ENCODE peak calls at places on chromosomes 6 and 20, in six cellular contexts. A is substantia nigra, S is H9, Q is Karpas-422, J is GM23248, T is uterus. F is an unnamed sample.

GRCh38 chr20:53643031-53643832 is 49.6 kb upstream of the ZNF217 start:
- DNase-seq in T (no peak), S (no peak), J (peak), A (no peak), Q (no peak), F (no peak)

GRCh38 chr6:164097557-164098398 is 683.3 kb downstream of the QKI start:
- DNase-seq in S (peak), Q (no peak), A (no peak), J (peak), T (peak), F (no peak)

GRCh38 chr6:83071023-83071422 is 3.6 kb downstream of the DOP1A start:
- DNase-seq in A (no peak), Q (peak), J (peak), S (no peak), T (no peak), F (no peak)

GRCh38 chr20:23296841-23297701 is 53.5 kb upstream of the NXT1 start:
- DNase-seq in T (no peak), J (peak), Q (no peak), A (no peak), S (no peak), F (no peak)

GRCh38 chr6:36526066-36526465 is 21.2 kb downstream of the STK38 start:
- DNase-seq in T (no peak), J (no peak), S (no peak), Q (no peak), A (no peak), F (no peak)

GRCh38 chr6:119384444-119384843 is 34.9 kb upstream of the MAN1A1 start:
- DNase-seq in Q (no peak), A (no peak), T (no peak), J (no peak), S (no peak), F (no peak)

GRCh38 chr6:373773-374724 is 17.5 kb upstream of the IRF4 start:
- DNase-seq in S (peak), A (no peak), J (peak), Q (no peak), T (no peak), F (no peak)

GRCh38 chr6:63637865-63638445 is 2.4 kb downstream of the PHF3 start:
- DNase-seq in S (no peak), J (peak), A (no peak), T (no peak), Q (no peak), F (no peak)

GRCh38 chr6:81561071-81561564 is 191.4 kb downstream of the TENT5A start:
- DNase-seq in S (no peak), T (no peak), A (no peak), J (peak), Q (no peak), F (no peak)

DNA sequence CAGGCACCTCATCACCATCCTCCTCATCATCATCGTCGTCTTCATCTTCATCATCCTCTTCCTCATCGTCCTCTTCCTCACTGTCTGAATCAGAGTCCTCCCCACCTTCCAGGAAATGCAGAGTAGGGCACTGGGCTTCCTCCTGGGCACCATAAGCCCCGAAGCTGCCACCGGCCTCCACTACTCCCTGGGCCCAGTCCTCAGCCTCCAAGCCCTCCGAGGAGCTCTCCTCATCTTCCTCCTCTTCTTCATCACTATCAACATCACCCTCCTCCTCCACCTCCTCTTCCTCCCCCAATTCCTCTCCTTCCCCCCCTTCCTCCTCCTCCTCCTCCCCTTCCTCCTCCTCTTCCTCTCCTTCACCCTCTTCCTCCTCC is 1.7 kb downstream of the CENPB start:
- DNase-seq in J (no peak), T (no peak), S (no peak), Q (no peak), A (no peak), F (no peak)
- H3K27ac ChIP-seq in J (peak), T (peak), S (no peak), Q (no peak), A (peak), F (no peak)

DNA sequence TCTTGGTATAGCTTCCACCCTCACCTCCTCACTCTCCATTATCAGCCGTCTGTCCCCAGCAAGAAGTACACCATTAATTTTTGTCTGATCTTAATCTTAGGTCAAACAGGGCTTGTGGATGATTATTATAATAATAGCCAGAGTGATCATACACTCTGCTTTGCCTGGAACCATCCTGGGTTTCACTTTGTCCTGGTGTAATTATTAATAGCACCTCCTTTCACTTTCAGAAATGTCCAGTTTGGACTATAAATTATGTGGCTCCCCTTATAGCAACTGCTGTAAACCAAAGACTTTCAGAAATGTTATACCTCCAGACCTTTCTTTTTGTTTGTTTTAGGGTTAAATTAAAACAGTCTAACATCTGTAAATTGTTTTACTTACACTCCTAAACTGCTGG is 953 bp upstream of the TRIM31 start:
- DNase-seq in J (no peak), S (no peak), Q (no peak), T (no peak), A (no peak), F (no peak)
- H3K27ac ChIP-seq in J (no peak), S (no peak), Q (no peak), T (no peak), A (no peak), F (no peak)

DNA sequence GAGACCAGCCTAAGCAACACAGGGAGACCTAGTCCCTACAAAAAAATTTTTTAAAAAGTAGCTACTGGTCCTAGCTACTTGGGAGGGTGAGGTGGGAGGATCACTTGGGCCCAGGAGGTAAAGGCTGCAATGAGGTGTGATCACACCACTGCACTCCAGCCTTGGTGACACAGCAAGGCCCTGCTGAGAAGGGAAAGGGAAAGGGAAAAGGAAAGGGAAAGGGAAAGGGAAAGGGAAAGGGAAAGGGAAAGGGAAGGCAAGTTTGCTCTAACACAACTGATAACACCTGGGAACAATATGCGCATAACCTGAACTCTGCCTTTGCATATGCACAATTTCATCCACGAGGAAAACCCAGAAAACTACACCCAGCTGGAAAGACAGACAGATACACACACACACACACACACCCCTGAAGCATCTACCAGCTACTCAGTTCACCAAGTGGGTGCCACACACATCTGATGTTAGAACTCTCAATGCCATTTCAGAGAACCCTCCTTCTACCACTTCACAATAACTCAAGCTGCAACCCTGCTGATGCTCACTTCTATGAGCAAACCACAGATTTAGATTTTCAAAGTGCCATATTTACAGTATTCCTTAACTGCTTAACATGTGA is 19.1 kb downstream of the B4GALT5 start:
- DNase-seq in T (no peak), A (no peak), J (no peak), Q (peak), S (no peak), F (no peak)
- H3K27ac ChIP-seq in T (no peak), A (no peak), J (no peak), Q (no peak), S (peak), F (no peak)

DNA sequence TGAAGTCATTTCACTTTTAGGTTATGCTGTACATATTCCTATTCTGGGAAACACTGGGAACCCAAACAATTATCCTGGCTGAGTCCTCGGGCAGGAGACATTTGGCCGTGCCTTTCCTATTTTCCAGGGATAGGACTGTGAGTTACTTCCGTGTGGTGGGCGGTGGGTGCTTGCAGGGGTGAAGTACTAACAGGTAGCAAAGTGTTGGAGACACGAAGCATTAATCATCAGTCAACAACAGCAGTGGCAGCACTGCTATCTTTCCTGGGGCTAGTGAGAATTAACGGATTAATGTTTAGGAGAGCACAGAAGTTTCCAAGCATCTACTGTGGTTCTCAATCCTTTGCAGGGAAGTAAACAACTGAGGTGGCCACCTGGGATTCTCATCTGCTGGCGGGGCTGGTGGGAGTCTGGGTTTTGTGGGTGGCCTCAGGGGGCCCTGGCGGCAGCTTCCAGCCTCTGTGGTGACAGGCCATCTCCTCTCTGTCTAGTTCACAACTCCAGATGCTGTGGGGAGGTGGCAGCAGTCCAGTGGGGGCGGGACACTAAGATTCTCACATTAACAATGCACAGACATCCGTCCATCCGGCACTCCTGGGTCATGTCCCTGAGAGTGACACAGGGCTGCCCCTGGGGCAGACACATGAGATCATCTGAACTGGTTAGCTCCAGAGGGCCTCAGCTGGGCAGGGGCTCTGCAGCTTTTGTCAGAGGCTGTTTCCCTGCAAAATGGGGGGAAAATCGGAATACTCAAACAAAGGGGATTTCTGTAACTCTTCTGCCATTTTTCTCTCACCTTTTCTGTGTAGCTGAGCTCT is 90.9 kb downstream of the GJA10 start:
- DNase-seq in J (peak), T (peak), S (no peak), A (peak), Q (no peak), F (peak)
- H3K27ac ChIP-seq in J (peak), T (no peak), S (no peak), A (peak), Q (no peak), F (peak)

GRCh38 chr6:143697401-143697800 is 19.6 kb downstream of the PHACTR2 start:
- DNase-seq in Q (no peak), T (no peak), A (no peak), J (no peak), S (no peak), F (no peak)
- H3K27ac ChIP-seq in Q (no peak), T (peak), A (no peak), J (no peak), S (no peak), F (no peak)

DNA sequence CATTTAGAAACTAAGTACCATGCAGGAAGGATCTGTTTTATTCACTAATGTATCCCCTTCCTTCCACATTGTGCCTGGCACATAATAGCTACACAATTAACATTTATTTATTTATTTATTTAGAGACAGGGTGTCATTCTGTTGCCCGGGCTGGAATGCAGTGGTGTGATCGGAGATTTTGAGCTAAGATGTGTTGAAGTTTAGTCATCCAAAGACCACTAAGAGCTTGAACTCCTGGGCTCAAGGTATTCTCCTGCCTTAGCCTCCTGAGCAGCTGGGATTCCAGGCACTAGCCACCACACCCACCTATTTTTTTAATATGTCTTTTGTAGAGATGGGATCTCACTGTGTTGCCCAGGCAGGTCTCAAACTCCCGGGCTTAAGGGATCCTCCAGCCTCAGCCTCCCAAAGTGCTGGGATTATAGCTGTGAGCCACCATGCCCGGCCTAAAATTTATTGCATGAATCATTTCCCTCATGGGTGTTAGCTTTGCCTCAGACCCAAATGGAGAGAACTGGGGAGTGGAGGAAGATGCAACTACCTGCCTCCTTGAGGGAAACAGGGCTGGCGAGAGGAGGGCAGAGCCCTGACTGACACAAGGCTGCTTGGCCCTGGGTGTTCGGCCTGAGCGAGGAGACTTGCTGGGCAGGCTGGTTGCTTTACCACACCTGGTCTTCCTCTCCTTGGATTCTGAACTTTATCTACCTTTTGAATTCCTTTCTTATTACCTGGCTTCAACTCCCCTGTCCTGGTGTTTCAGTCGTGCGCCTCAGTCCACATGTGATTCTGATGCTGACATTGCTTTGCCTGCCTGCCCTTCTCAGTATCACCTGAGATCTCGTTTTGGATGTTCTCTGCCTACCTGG is 1.7 kb upstream of the DYNLT1 start:
- DNase-seq in A (no peak), T (no peak), S (no peak), J (no peak), Q (no peak), F (no peak)
- H3K27ac ChIP-seq in A (no peak), T (no peak), S (no peak), J (peak), Q (no peak), F (peak)

GRCh38 chr20:11776687-11777086 is 141.0 kb upstream of the BTBD3 start:
- DNase-seq in J (peak), Q (no peak), T (no peak), S (no peak), A (no peak), F (no peak)

GRCh38 chr20:11772226-11772730 is 145.4 kb upstream of the BTBD3 start:
- DNase-seq in S (no peak), A (no peak), J (no peak), Q (no peak), T (no peak), F (no peak)

GRCh38 chr20:11777861-11778570 is 139.7 kb upstream of the BTBD3 start:
- DNase-seq in J (peak), Q (no peak), S (no peak), A (no peak), T (no peak), F (no peak)

GRCh38 chr20:11780765-11781369 is 136.8 kb upstream of the BTBD3 start:
- DNase-seq in S (no peak), Q (no peak), T (no peak), A (no peak), J (no peak), F (no peak)

DNA sequence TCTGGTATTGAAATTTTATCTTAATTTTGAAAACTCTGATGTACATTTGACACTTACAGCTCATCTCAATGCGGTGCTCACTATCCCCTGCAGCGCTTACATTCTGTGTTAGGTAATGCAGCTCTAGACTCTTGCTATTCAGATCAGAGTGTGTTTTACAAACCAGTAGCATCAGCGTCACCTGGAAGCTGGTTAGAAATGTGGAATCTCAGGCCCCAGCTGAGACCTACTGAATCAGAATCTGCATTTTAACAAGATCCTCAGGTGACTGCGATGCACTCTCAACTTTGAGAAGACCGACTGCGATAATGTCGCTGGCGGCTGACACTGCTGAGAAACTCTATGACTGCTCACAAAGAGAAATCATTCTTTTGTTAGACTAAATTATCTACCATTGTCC is 140.3 kb upstream of the BTBD3 start:
- DNase-seq in A (no peak), T (no peak), Q (no peak), J (no peak), S (no peak), F (no peak)
- H3K27ac ChIP-seq in A (no peak), T (no peak), Q (no peak), J (peak), S (no peak), F (no peak)

DNA sequence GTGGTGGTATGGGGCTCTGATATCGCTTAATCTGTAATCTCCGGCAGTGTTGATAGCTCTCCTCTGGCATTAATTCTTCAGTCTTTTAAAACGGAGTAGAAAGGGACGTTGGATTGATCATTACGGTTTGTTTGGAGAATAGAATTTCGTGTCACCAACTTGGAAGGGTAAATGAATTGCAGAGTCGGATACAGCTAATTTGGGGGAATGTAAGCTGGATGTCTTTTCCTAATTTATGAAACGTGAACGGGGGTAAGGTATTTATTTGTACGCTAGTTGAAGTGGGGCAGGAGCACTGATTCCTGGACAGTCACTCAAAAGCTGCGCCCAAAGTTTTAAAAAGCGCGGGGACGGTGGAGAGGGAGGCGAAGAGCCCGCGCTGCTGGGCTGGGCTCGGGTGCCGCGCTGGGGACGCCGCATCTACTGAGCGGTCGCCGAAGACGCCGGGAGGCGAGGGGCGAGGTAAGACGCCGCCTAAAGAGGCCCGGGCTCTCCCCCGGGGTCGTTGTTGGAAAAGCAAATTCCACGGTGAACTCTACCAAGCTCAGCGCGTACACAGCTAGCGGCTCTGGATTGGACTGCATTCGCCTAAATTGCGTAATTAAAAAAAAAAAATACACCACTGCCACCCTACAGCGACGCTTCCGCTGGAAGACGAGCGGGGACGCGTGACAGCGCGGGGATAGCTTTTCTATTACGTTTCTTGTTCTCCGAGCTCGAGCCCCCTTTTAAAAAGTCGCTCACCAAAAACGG is 92.2 kb upstream of the PRDM1 start:
- DNase-seq in A (no peak), J (peak), T (peak), Q (no peak), S (no peak), F (no peak)
- H3K27ac ChIP-seq in A (no peak), J (peak), T (peak), Q (no peak), S (no peak), F (peak)